ENCODE peak calls at places on chromosomes 13 and 19, in nine cellular contexts. One of them, this sample, is unnamed.
A peak's percentile ranks its signal among the peaks of the same experiment; 100 is the strongest.

GRCh38 chr13:49248433-49249002 is 793 bp downstream of the CDADC1 start:
- DNase-seq in H1: no peak
- DNase-seq in RWPE1: peak; percentile 19
- DNase-seq in astrocyte of the spinal cord: peak; percentile 25
- DNase-seq in T-helper 17 cell: no peak
- DNase-seq in GM23248: peak; percentile 52
- DNase-seq in kidney: no peak
- DNase-seq in stimulated activated naive CD8-positive, alpha-beta T cell treated with anti-CD3 and anti-CD28 coated beads, Interleukin-15, amount 100 ng/mL, for 72 hours: no peak
- DNase-seq in GM19239: no peak
- DNase-seq in this sample: peak; percentile 24

GRCh38 chr19:11624064-11624463 is 26.8 kb downstream of the ZNF627 start:
- DNase-seq in RWPE1: no peak
- DNase-seq in T-helper 17 cell: no peak
- DNase-seq in GM23248: peak; percentile 79
- DNase-seq in H1: no peak
- DNase-seq in stimulated activated naive CD8-positive, alpha-beta T cell treated with anti-CD3 and anti-CD28 coated beads, Interleukin-15, amount 100 ng/mL, for 72 hours: no peak
- DNase-seq in astrocyte of the spinal cord: peak; percentile 45
- DNase-seq in GM19239: no peak
- DNase-seq in kidney: no peak
- DNase-seq in this sample: peak; percentile 69

GRCh38 chr19:58021541-58022282 is 12.1 kb upstream of the ZSCAN1 start:
- DNase-seq in H1: no peak
- DNase-seq in RWPE1: no peak
- DNase-seq in GM19239: no peak
- DNase-seq in GM23248: peak; percentile 73
- DNase-seq in T-helper 17 cell: no peak
- DNase-seq in stimulated activated naive CD8-positive, alpha-beta T cell treated with anti-CD3 and anti-CD28 coated beads, Interleukin-15, amount 100 ng/mL, for 72 hours: peak; percentile 69
- DNase-seq in astrocyte of the spinal cord: peak; percentile 17
- DNase-seq in kidney: no peak
- DNase-seq in this sample: peak; percentile 38

GRCh38 chr19:55340784-55341147 is 1.1 kb downstream of the KMT5C start:
- DNase-seq in GM23248: peak; percentile 53
- DNase-seq in T-helper 17 cell: no peak
- DNase-seq in stimulated activated naive CD8-positive, alpha-beta T cell treated with anti-CD3 and anti-CD28 coated beads, Interleukin-15, amount 100 ng/mL, for 72 hours: no peak
- DNase-seq in RWPE1: no peak
- DNase-seq in GM19239: no peak
- DNase-seq in H1: no peak
- DNase-seq in kidney: no peak
- DNase-seq in astrocyte of the spinal cord: no peak
- DNase-seq in this sample: no peak

GRCh38 chr19:18777156-18777724 is 13.9 kb downstream of the COMP start:
- DNase-seq in stimulated activated naive CD8-positive, alpha-beta T cell treated with anti-CD3 and anti-CD28 coated beads, Interleukin-15, amount 100 ng/mL, for 72 hours: no peak
- DNase-seq in H1: no peak
- DNase-seq in GM23248: no peak
- DNase-seq in astrocyte of the spinal cord: no peak
- DNase-seq in kidney: peak; percentile 70
- DNase-seq in T-helper 17 cell: no peak
- DNase-seq in RWPE1: no peak
- DNase-seq in GM19239: no peak
- DNase-seq in this sample: no peak

GRCh38 chr19:45428385-45429231 is 4.9 kb upstream of the ERCC1 start:
- DNase-seq in kidney: no peak
- DNase-seq in GM19239: no peak
- DNase-seq in GM23248: peak; percentile 85
- DNase-seq in RWPE1: no peak
- DNase-seq in T-helper 17 cell: no peak
- DNase-seq in stimulated activated naive CD8-positive, alpha-beta T cell treated with anti-CD3 and anti-CD28 coated beads, Interleukin-15, amount 100 ng/mL, for 72 hours: no peak
- DNase-seq in astrocyte of the spinal cord: peak; percentile 64
- DNase-seq in H1: no peak
- DNase-seq in this sample: peak; percentile 52

GRCh38 chr19:38070573-38070972 is 153.4 kb downstream of the DPF1 start:
- DNase-seq in RWPE1: peak; percentile 30
- DNase-seq in stimulated activated naive CD8-positive, alpha-beta T cell treated with anti-CD3 and anti-CD28 coated beads, Interleukin-15, amount 100 ng/mL, for 72 hours: no peak
- DNase-seq in T-helper 17 cell: no peak
- DNase-seq in H1: no peak
- DNase-seq in GM19239: no peak
- DNase-seq in kidney: no peak
- DNase-seq in GM23248: peak; percentile 65
- DNase-seq in astrocyte of the spinal cord: peak; percentile 57
- DNase-seq in this sample: peak; percentile 56

GRCh38 chr13:50928609-50929274 is 19.2 kb downstream of the RNASEH2B start:
- DNase-seq in kidney: no peak
- DNase-seq in stimulated activated naive CD8-positive, alpha-beta T cell treated with anti-CD3 and anti-CD28 coated beads, Interleukin-15, amount 100 ng/mL, for 72 hours: no peak
- DNase-seq in H1: no peak
- DNase-seq in GM19239: no peak
- DNase-seq in GM23248: no peak
- DNase-seq in T-helper 17 cell: no peak
- DNase-seq in astrocyte of the spinal cord: no peak
- DNase-seq in RWPE1: no peak
- DNase-seq in this sample: peak; percentile 40

GRCh38 chr13:112893570-112894422 is 75.2 kb upstream of the MCF2L start:
- DNase-seq in kidney: peak; percentile 90
- DNase-seq in H1: peak; percentile 36
- DNase-seq in astrocyte of the spinal cord: no peak
- DNase-seq in stimulated activated naive CD8-positive, alpha-beta T cell treated with anti-CD3 and anti-CD28 coated beads, Interleukin-15, amount 100 ng/mL, for 72 hours: no peak
- DNase-seq in GM19239: peak; percentile 87
- DNase-seq in RWPE1: peak; percentile 49
- DNase-seq in GM23248: peak; percentile 33
- DNase-seq in T-helper 17 cell: no peak
- DNase-seq in this sample: no peak

GRCh38 chr19:14718522-14719113 is 28.8 kb downstream of the ZNF333 start:
- DNase-seq in T-helper 17 cell: no peak
- DNase-seq in GM19239: no peak
- DNase-seq in RWPE1: no peak
- DNase-seq in GM23248: peak; percentile 6
- DNase-seq in kidney: no peak
- DNase-seq in stimulated activated naive CD8-positive, alpha-beta T cell treated with anti-CD3 and anti-CD28 coated beads, Interleukin-15, amount 100 ng/mL, for 72 hours: no peak
- DNase-seq in H1: no peak
- DNase-seq in astrocyte of the spinal cord: peak; percentile 3
- DNase-seq in this sample: no peak

GRCh38 chr13:42553098-42554046 is 20.6 kb upstream of the TNFSF11 start:
- DNase-seq in T-helper 17 cell: no peak
- DNase-seq in astrocyte of the spinal cord: peak; percentile 92
- DNase-seq in GM23248: peak; percentile 26
- DNase-seq in kidney: no peak
- DNase-seq in RWPE1: peak; percentile 14
- DNase-seq in H1: no peak
- DNase-seq in GM19239: no peak
- DNase-seq in stimulated activated naive CD8-positive, alpha-beta T cell treated with anti-CD3 and anti-CD28 coated beads, Interleukin-15, amount 100 ng/mL, for 72 hours: no peak
- DNase-seq in this sample: no peak

GRCh38 chr19:4624733-4625362 is 14.5 kb upstream of the TNFAIP8L1 start:
- DNase-seq in RWPE1: no peak
- DNase-seq in astrocyte of the spinal cord: no peak
- DNase-seq in GM23248: no peak
- DNase-seq in H1: no peak
- DNase-seq in kidney: no peak
- DNase-seq in T-helper 17 cell: no peak
- DNase-seq in GM19239: no peak
- DNase-seq in stimulated activated naive CD8-positive, alpha-beta T cell treated with anti-CD3 and anti-CD28 coated beads, Interleukin-15, amount 100 ng/mL, for 72 hours: no peak
- DNase-seq in this sample: peak; percentile 17

GRCh38 chr13:19910336-19911072 is 47.1 kb upstream of the ZMYM5 start:
- DNase-seq in stimulated activated naive CD8-positive, alpha-beta T cell treated with anti-CD3 and anti-CD28 coated beads, Interleukin-15, amount 100 ng/mL, for 72 hours: no peak
- DNase-seq in H1: no peak
- DNase-seq in astrocyte of the spinal cord: peak; percentile 9
- DNase-seq in GM23248: peak; percentile 68
- DNase-seq in GM19239: no peak
- DNase-seq in kidney: no peak
- DNase-seq in RWPE1: peak; percentile 77
- DNase-seq in T-helper 17 cell: no peak
- DNase-seq in this sample: peak; percentile 1

GRCh38 chr13:86318424-86318823 is 519.2 kb upstream of the SLITRK6 start:
- DNase-seq in kidney: no peak
- DNase-seq in stimulated activated naive CD8-positive, alpha-beta T cell treated with anti-CD3 and anti-CD28 coated beads, Interleukin-15, amount 100 ng/mL, for 72 hours: no peak
- DNase-seq in T-helper 17 cell: no peak
- DNase-seq in GM19239: no peak
- DNase-seq in astrocyte of the spinal cord: no peak
- DNase-seq in H1: no peak
- DNase-seq in GM23248: no peak
- DNase-seq in RWPE1: no peak
- DNase-seq in this sample: no peak

GRCh38 chr19:35171730-35172129 is 17.2 kb downstream of the FXYD5 start:
- DNase-seq in astrocyte of the spinal cord: no peak
- DNase-seq in GM19239: no peak
- DNase-seq in kidney: no peak
- DNase-seq in T-helper 17 cell: no peak
- DNase-seq in H1: no peak
- DNase-seq in GM23248: no peak
- DNase-seq in stimulated activated naive CD8-positive, alpha-beta T cell treated with anti-CD3 and anti-CD28 coated beads, Interleukin-15, amount 100 ng/mL, for 72 hours: no peak
- DNase-seq in RWPE1: no peak
- DNase-seq in this sample: no peak

GRCh38 chr19:5253403-5254110 is 87.1 kb downstream of the PTPRS start:
- DNase-seq in kidney: no peak
- DNase-seq in GM19239: no peak
- DNase-seq in H1: no peak
- DNase-seq in T-helper 17 cell: no peak
- DNase-seq in stimulated activated naive CD8-positive, alpha-beta T cell treated with anti-CD3 and anti-CD28 coated beads, Interleukin-15, amount 100 ng/mL, for 72 hours: no peak
- DNase-seq in GM23248: peak; percentile 76
- DNase-seq in RWPE1: no peak
- DNase-seq in astrocyte of the spinal cord: peak; percentile 24
- DNase-seq in this sample: peak; percentile 18

GRCh38 chr13:44819245-44819644 is 170.0 kb downstream of the NUFIP1 start:
- DNase-seq in GM19239: no peak
- DNase-seq in H1: no peak
- DNase-seq in GM23248: peak; percentile 73
- DNase-seq in RWPE1: peak; percentile 85
- DNase-seq in stimulated activated naive CD8-positive, alpha-beta T cell treated with anti-CD3 and anti-CD28 coated beads, Interleukin-15, amount 100 ng/mL, for 72 hours: peak; percentile 29
- DNase-seq in astrocyte of the spinal cord: peak; percentile 84
- DNase-seq in T-helper 17 cell: no peak
- DNase-seq in kidney: no peak
- DNase-seq in this sample: peak; percentile 50

GRCh38 chr13:66210677-66211076 is 1019.5 kb downstream of the PCDH9 start:
- DNase-seq in kidney: no peak
- DNase-seq in RWPE1: peak; percentile 35
- DNase-seq in H1: no peak
- DNase-seq in GM23248: peak; percentile 5
- DNase-seq in stimulated activated naive CD8-positive, alpha-beta T cell treated with anti-CD3 and anti-CD28 coated beads, Interleukin-15, amount 100 ng/mL, for 72 hours: no peak
- DNase-seq in astrocyte of the spinal cord: peak; percentile 96
- DNase-seq in GM19239: no peak
- DNase-seq in T-helper 17 cell: no peak
- DNase-seq in this sample: peak; percentile 69

GRCh38 chr13:66207610-66208009 is 1022.5 kb downstream of the PCDH9 start:
- DNase-seq in GM19239: no peak
- DNase-seq in H1: no peak
- DNase-seq in stimulated activated naive CD8-positive, alpha-beta T cell treated with anti-CD3 and anti-CD28 coated beads, Interleukin-15, amount 100 ng/mL, for 72 hours: no peak
- DNase-seq in astrocyte of the spinal cord: no peak
- DNase-seq in T-helper 17 cell: no peak
- DNase-seq in kidney: no peak
- DNase-seq in GM23248: no peak
- DNase-seq in RWPE1: no peak
- DNase-seq in this sample: no peak

GRCh38 chr13:107203146-107203847 is 635.4 kb upstream of the ARGLU1 start:
- DNase-seq in H1: peak; percentile 19
- DNase-seq in GM23248: peak; percentile 23
- DNase-seq in stimulated activated naive CD8-positive, alpha-beta T cell treated with anti-CD3 and anti-CD28 coated beads, Interleukin-15, amount 100 ng/mL, for 72 hours: no peak
- DNase-seq in RWPE1: no peak
- DNase-seq in kidney: no peak
- DNase-seq in astrocyte of the spinal cord: no peak
- DNase-seq in GM19239: no peak
- DNase-seq in T-helper 17 cell: no peak
- DNase-seq in this sample: peak; percentile 1

GRCh38 chr13:112187527-112188297 is 120.8 kb downstream of the SOX1 start:
- DNase-seq in stimulated activated naive CD8-positive, alpha-beta T cell treated with anti-CD3 and anti-CD28 coated beads, Interleukin-15, amount 100 ng/mL, for 72 hours: no peak
- DNase-seq in T-helper 17 cell: no peak
- DNase-seq in astrocyte of the spinal cord: no peak
- DNase-seq in GM19239: no peak
- DNase-seq in kidney: no peak
- DNase-seq in GM23248: no peak
- DNase-seq in H1: no peak
- DNase-seq in RWPE1: no peak
- DNase-seq in this sample: no peak

GRCh38 chr13:83879431-83880171 is 2.7 kb downstream of the SLITRK1 start:
- DNase-seq in H1: no peak
- DNase-seq in astrocyte of the spinal cord: no peak
- DNase-seq in GM19239: no peak
- DNase-seq in kidney: no peak
- DNase-seq in T-helper 17 cell: no peak
- DNase-seq in RWPE1: no peak
- DNase-seq in stimulated activated naive CD8-positive, alpha-beta T cell treated with anti-CD3 and anti-CD28 coated beads, Interleukin-15, amount 100 ng/mL, for 72 hours: no peak
- DNase-seq in GM23248: peak; percentile 12
- DNase-seq in this sample: peak; percentile 6

GRCh38 chr13:109707044-109707794 is 79.2 kb downstream of the IRS2 start:
- DNase-seq in kidney: no peak
- DNase-seq in T-helper 17 cell: no peak
- DNase-seq in astrocyte of the spinal cord: no peak
- DNase-seq in RWPE1: no peak
- DNase-seq in stimulated activated naive CD8-positive, alpha-beta T cell treated with anti-CD3 and anti-CD28 coated beads, Interleukin-15, amount 100 ng/mL, for 72 hours: no peak
- DNase-seq in H1: no peak
- DNase-seq in GM19239: no peak
- DNase-seq in GM23248: no peak
- DNase-seq in this sample: no peak

GRCh38 chr19:19460258-19460731 is 54.8 kb downstream of the GATAD2A start:
- DNase-seq in H1: no peak
- DNase-seq in astrocyte of the spinal cord: no peak
- DNase-seq in GM23248: peak; percentile 42
- DNase-seq in kidney: peak; percentile 70
- DNase-seq in GM19239: no peak
- DNase-seq in stimulated activated naive CD8-positive, alpha-beta T cell treated with anti-CD3 and anti-CD28 coated beads, Interleukin-15, amount 100 ng/mL, for 72 hours: peak; percentile 52
- DNase-seq in RWPE1: no peak
- DNase-seq in T-helper 17 cell: no peak
- DNase-seq in this sample: no peak

GRCh38 chr19:3129112-3129511 is 6.7 kb upstream of the GNA15 start:
- DNase-seq in stimulated activated naive CD8-positive, alpha-beta T cell treated with anti-CD3 and anti-CD28 coated beads, Interleukin-15, amount 100 ng/mL, for 72 hours: no peak
- DNase-seq in kidney: no peak
- DNase-seq in T-helper 17 cell: no peak
- DNase-seq in GM19239: no peak
- DNase-seq in GM23248: peak; percentile 75
- DNase-seq in RWPE1: no peak
- DNase-seq in astrocyte of the spinal cord: peak; percentile 73
- DNase-seq in H1: no peak
- DNase-seq in this sample: peak; percentile 68